ENCODE peak calls at places on chromosomes 11 and 22, in six cellular contexts. D is tibial artery, S is cardiac muscle cell, O is PC-9, R is hepatocyte, Q is upper lobe of right lung. M is an unnamed sample. For H3K4me1, the result is how much of the 10 kb centered on the place peaks cover.

GRCh38 chr11:111329306-111330204 is 31.2 kb downstream of the POU2AF3 start:
- DNase-seq in D (peak), S (no peak), O (no peak), R (no peak), Q (no peak), M (peak)

GRCh38 chr11:11856638-11857037 is 14.9 kb downstream of the USP47 start:
- DNase-seq in D (no peak), S (no peak), O (no peak), R (no peak), Q (no peak), M (no peak)

GRCh38 chr11:64358907-64359711 is at the start of gene RPS6KA4:
- DNase-seq in D (peak), S (peak), O (peak), R (peak), Q (peak), M (peak)

GRCh38 chr11:79062814-79063762 is 377.7 kb downstream of the TENM4 start:
- DNase-seq in D (no peak), S (peak), O (no peak), R (peak), Q (no peak), M (no peak)

GRCh38 chr11:59243633-59244032 is 30.9 kb upstream of the MPEG1 start:
- DNase-seq in D (no peak), S (no peak), O (no peak), R (no peak), Q (no peak), M (no peak)

GRCh38 chr22:43996170-43996980 is 27.7 kb upstream of the PARVB start:
- DNase-seq in D (peak), S (no peak), O (peak), R (no peak), Q (peak), M (peak)

GRCh38 chr11:71247551-71248250 is 4.7 kb downstream of the SHANK2 start:
- DNase-seq in D (peak), S (no peak), O (no peak), R (no peak), Q (peak), M (peak)

GRCh38 chr22:39524089-39524752 is 3.9 kb downstream of the ATF4 start:
- DNase-seq in D (no peak), S (no peak), O (no peak), R (no peak), Q (no peak), M (peak)

GRCh38 chr11:117145393-117145761 is 1.3 kb downstream of the PAFAH1B2 start:
- DNase-seq in D (no peak), S (peak), O (peak), R (peak), Q (no peak), M (no peak)

GRCh38 chr11:129698212-129698611 is 117.4 kb upstream of the TMEM45B start:
- DNase-seq in D (no peak), S (no peak), O (no peak), R (no peak), Q (peak), M (no peak)

GRCh38 chr11:61601512-61601911 is 20.6 kb upstream of the SYT7 start:
- DNase-seq in D (no peak), S (no peak), O (no peak), R (peak), Q (no peak), M (no peak)

GRCh38 chr11:61602775-61603569 is 22.1 kb upstream of the SYT7 start:
- DNase-seq in D (peak), S (no peak), O (peak), R (peak), Q (peak), M (peak)

GRCh38 chr11:61599968-61600710 is 19.3 kb upstream of the SYT7 start:
- DNase-seq in D (no peak), S (no peak), O (no peak), R (no peak), Q (no peak), M (no peak)

GRCh38 chr11:61607426-61607825 is 26.6 kb upstream of the SYT7 start:
- DNase-seq in D (no peak), S (no peak), O (peak), R (no peak), Q (no peak), M (no peak)

GRCh38 chr11:61603667-61604066 is 22.8 kb upstream of the SYT7 start:
- DNase-seq in D (no peak), S (no peak), O (no peak), R (no peak), Q (no peak), M (no peak)
- H3K4me3 ChIP-seq in D (no peak), S (no peak), O (no peak), R (no peak), Q (no peak), M (no peak)

GRCh38 chr11:1529286-1529685 is 42.7 kb upstream of the MOB2 start:
- DNase-seq in D (no peak), S (no peak), O (no peak), R (no peak), Q (no peak), M (no peak)
- H3K4me1 ChIP-seq in D (half or more), S (under half), O (under half), R (under half), Q (under half), M (under half)

DNA sequence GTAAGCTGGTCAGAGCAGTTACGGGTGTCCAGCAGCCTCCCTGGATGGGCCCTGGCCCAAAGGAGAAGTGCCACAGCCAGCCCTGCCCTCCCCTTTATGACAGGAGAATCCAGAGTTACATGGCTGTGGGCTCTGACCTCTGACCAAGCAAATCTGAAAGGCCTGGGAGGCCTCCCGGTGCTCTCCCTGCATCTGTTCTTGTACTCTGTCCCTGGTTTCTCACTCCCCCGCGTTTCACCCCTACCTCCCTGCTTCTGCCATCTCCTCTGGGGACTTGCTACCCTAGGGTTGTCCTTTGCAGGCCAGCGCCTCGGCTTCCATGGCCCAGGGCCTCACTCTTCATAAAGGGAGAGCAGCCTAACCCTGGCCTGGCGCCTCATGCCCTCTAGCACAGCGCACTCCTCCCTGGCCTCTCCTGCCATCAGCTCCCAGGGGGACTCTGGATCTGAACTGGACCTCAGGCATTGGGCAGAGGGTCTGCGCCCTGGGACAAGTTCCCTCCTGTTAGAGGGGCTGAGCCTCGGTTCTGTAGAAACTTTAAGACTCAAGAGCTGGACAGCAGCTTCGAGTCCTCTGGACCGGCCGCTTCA is 10.7 kb downstream of the PICK1 start:
- DNase-seq in D (no peak), S (no peak), O (no peak), R (no peak), Q (no peak), M (no peak)
- H3K4me3 ChIP-seq in D (no peak), S (no peak), O (no peak), R (no peak), Q (no peak), M (no peak)

GRCh38 chr11:72741849-72742521 is 10.2 kb downstream of the ARAP1 start:
- DNase-seq in D (no peak), S (no peak), O (peak), R (peak), Q (no peak), M (no peak)

GRCh38 chr11:72743321-72744221 is 8.6 kb downstream of the ARAP1 start:
- DNase-seq in D (no peak), S (no peak), O (no peak), R (no peak), Q (no peak), M (no peak)

GRCh38 chr11:72741429-72741833 is 10.8 kb downstream of the ARAP1 start:
- DNase-seq in D (no peak), S (no peak), O (peak), R (peak), Q (peak), M (no peak)

GRCh38 chr11:72744474-72744873 is 7.7 kb downstream of the ARAP1 start:
- DNase-seq in D (no peak), S (no peak), O (no peak), R (no peak), Q (no peak), M (no peak)

GRCh38 chr11:72742522-72743320 is 9.5 kb downstream of the ARAP1 start:
- DNase-seq in D (no peak), S (no peak), O (no peak), R (no peak), Q (no peak), M (no peak)
- H3K4me1 ChIP-seq in D (under half), S (half or more), O (half or more), R (under half), Q (half or more), M (under half)

DNA sequence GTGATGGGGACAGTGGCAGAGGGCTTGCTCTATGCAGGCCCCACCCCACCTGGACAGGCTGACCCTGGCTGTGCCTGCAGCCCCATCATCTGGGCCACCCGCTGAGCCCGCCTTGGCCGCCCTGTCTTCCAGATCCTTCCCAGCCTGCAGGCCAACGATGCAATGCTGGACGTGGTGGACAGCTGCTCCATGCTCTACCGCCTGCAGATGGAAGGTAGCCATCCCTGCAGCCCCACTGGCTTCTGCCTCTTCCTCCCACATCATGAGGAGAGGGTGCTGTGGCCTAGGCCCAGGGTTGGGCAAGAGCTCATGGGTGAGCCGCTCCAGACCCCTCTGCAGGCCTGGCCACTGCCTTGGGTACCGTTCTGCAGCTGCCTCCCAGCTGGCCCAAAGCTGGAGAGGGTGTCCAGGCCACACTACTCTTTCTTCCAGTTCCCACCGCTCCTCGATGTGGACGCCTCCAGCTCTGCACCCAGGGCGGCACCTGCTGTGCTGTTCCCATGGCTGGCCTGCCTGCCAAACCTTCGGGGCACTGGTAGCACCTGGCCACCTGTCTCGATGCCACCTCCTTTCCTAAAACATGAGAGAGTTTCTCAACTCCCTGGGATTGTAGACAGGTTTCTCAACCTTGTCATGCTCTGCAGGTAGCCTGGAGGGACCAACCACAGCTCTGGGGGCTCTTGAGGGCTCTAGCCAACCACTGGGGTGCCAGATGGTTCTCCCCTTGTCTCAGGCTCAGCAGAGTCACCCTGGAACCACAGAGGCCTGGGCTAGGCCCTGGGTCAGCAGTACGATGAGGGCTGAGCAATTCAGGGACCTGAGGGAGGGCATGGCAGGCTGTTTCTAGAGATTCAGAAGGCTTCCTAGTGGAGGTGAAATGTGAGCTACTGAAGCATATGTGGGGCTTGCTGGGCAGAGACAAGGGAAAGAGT is 9.5 kb upstream of the GTSE1 start:
- DNase-seq in D (no peak), S (no peak), O (peak), R (no peak), Q (no peak), M (peak)
- H3K4me3 ChIP-seq in D (no peak), S (no peak), O (no peak), R (no peak), Q (peak), M (no peak)

GRCh38 chr22:26568207-26568706 is 21.7 kb downstream of the TPST2 start:
- DNase-seq in D (no peak), S (no peak), O (peak), R (peak), Q (no peak), M (no peak)
- H3K4me1 ChIP-seq in D (under half), S (under half), O (under half), R (under half), Q (under half), M (under half)

DNA sequence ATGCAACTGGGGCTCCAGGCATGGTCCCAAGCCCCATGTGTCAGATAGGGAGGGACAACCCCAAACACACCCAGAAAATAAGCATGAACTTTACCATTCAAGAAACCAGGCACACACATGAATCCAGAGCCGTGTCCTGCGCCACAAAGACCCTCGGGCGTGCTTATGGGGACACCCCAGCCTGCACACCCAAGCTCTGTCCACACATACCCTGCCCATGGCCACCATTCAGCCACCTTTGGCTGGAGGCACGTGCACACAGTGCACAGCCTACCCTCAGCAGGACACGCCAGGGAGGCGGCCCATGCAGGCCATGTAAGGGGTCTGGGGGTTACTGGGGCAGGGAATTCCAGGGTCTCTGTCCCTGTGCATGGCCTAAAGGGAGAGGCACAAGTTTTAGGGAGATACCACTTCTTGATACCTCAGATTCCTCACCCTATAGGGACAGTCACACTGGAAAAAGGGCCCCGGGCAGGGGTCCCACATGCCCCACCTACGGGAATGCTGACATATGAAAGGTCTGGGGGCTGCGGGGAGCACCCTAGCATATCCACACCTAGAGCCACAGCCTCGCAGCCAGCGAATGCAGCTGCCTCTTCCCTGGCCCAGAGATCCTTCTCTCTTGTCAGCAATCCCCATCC is 20.6 kb downstream of the PACSIN2 start:
- DNase-seq in D (no peak), S (no peak), O (no peak), R (no peak), Q (no peak), M (no peak)
- H3K4me3 ChIP-seq in D (peak), S (no peak), O (peak), R (no peak), Q (peak), M (peak)

GRCh38 chr11:10303558-10304363 is 1.1 kb upstream of the ADM start:
- DNase-seq in D (no peak), S (peak), O (peak), R (peak), Q (no peak), M (peak)
- H3K4me1 ChIP-seq in D (half or more), S (under half), O (under half), R (under half), Q (half or more), M (under half)

DNA sequence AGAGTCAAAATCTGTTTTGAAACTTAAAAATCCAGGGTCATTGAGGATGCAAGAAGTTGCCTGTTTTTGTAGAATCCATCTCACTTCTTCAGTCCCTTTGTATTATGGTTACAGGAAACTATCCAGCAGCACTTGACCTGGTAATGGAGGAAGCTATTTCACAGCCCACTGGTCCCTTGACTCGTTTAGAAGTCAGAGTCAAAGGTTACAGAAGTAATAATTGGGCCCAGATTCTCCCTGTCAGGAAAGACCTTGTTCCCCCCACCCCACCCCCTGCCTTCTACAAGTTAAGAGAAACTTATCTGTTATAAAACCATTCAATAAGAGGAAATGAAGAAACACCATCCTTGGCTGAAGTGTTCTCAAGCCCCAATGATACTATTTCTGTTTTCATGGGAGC is 65.8 kb downstream of the CSTPP1 start:
- DNase-seq in D (no peak), S (no peak), O (no peak), R (no peak), Q (no peak), M (no peak)
- H3K4me3 ChIP-seq in D (no peak), S (no peak), O (no peak), R (no peak), Q (no peak), M (no peak)

M was measured in aorta.